ENCODE peak calls at places on chromosomes 6 and 20, in ten cellular contexts. C, N, F, O, R, T, A, L, E and Q are unnamed samples. For H3K4me1, the result is how much of the 10 kb centered on the place peaks cover.

GRCh38 chr20:10579942-10580341 is 93.9 kb downstream of the JAG1 start:
- DNase-seq in C (no peak), N (no peak), F (no peak), O (no peak), R (no peak), T (no peak), A (no peak), L (no peak), E (no peak), Q (no peak)

GRCh38 chr6:168039849-168040248 is 39.2 kb downstream of the FRMD1 start:
- DNase-seq in C (no peak), N (no peak), F (no peak), O (no peak), R (peak), T (no peak), A (no peak), L (peak), E (no peak), Q (no peak)

GRCh38 chr6:15758631-15759215 is 95.9 kb upstream of the DTNBP1 start:
- DNase-seq in C (no peak), N (no peak), F (no peak), O (no peak), R (no peak), T (no peak), A (no peak), L (no peak), E (no peak), Q (no peak)

GRCh38 chr6:55445648-55446204 is 118.5 kb downstream of the GFRAL start:
- DNase-seq in C (no peak), N (peak), F (no peak), O (no peak), R (no peak), T (no peak), A (peak), L (no peak), E (no peak), Q (no peak)

GRCh38 chr6:131862486-131862885 is 54.7 kb downstream of the ENPP1 start:
- DNase-seq in C (no peak), N (no peak), F (no peak), O (no peak), R (no peak), T (no peak), A (no peak), L (no peak), E (no peak), Q (no peak)

GRCh38 chr6:1729133-1729751 is 119.5 kb downstream of the FOXC1 start:
- DNase-seq in C (no peak), N (no peak), F (no peak), O (no peak), R (no peak), T (no peak), A (no peak), L (no peak), E (no peak), Q (no peak)

GRCh38 chr20:33014336-33015113 is 7.0 kb downstream of the BPIFB2 start:
- DNase-seq in C (no peak), N (no peak), F (no peak), O (no peak), R (peak), T (no peak), A (no peak), L (no peak), E (no peak), Q (no peak)

GRCh38 chr6:107627928-107628327 is 138.0 kb downstream of the SOBP start:
- DNase-seq in C (no peak), N (no peak), F (no peak), O (no peak), R (no peak), T (no peak), A (no peak), L (no peak), E (no peak), Q (no peak)

GRCh38 chr20:20668639-20669038 is 43.8 kb downstream of the RALGAPA2 start:
- DNase-seq in C (no peak), N (no peak), F (no peak), O (no peak), R (no peak), T (no peak), A (no peak), L (no peak), E (no peak), Q (no peak)

GRCh38 chr6:4914412-4915159 is 89.3 kb downstream of the RPP40 start:
- DNase-seq in C (no peak), N (peak), F (no peak), O (no peak), R (no peak), T (no peak), A (no peak), L (no peak), E (no peak), Q (no peak)

GRCh38 chr6:22800451-22800850 is 231.1 kb downstream of the HDGFL1 start:
- DNase-seq in C (no peak), N (no peak), F (no peak), O (no peak), R (no peak), T (no peak), A (no peak), L (no peak), E (no peak), Q (no peak)

GRCh38 chr6:52694404-52694803 is 23.5 kb downstream of the TMEM14A start:
- DNase-seq in C (no peak), N (no peak), F (no peak), O (no peak), R (no peak), T (no peak), A (no peak), L (no peak), E (no peak), Q (no peak)

GRCh38 chr6:35955970-35956369 is 35.1 kb upstream of the SRPK1 start:
- DNase-seq in C (no peak), N (no peak), F (no peak), O (no peak), R (no peak), T (no peak), A (no peak), L (peak), E (no peak), Q (no peak)

GRCh38 chr6:80523531-80523970 is 417.1 kb downstream of the BCKDHB start:
- DNase-seq in C (no peak), N (no peak), F (peak), O (peak), R (peak), T (no peak), A (no peak), L (no peak), E (no peak), Q (no peak)

GRCh38 chr6:47536816-47537401 is 59.3 kb downstream of the CD2AP start:
- DNase-seq in C (no peak), N (no peak), F (no peak), O (no peak), R (no peak), T (no peak), A (no peak), L (no peak), E (no peak), Q (no peak)

GRCh38 chr6:28161410-28162079 is 19.9 kb downstream of the ZKSCAN8 start:
- DNase-seq in C (peak), N (peak), F (peak), O (peak), R (peak), T (peak), A (peak), L (peak), E (peak), Q (peak)

GRCh38 chr6:37280162-37280895 is 22.4 kb upstream of the TMEM217 start:
- DNase-seq in C (no peak), N (no peak), F (peak), O (no peak), R (no peak), T (no peak), A (no peak), L (no peak), E (no peak), Q (no peak)

GRCh38 chr20:8447262-8448120 is 315.4 kb downstream of the PLCB1 start:
- DNase-seq in C (no peak), N (no peak), F (no peak), O (no peak), R (no peak), T (no peak), A (peak), L (no peak), E (no peak), Q (no peak)

GRCh38 chr6:163404825-163405265 is 9.7 kb upstream of the QKI start:
- DNase-seq in C (no peak), N (peak), F (peak), O (no peak), R (peak), T (peak), A (peak), L (no peak), E (peak), Q (no peak)

GRCh38 chr6:14284969-14285368 is 167.4 kb downstream of the CD83 start:
- DNase-seq in C (no peak), N (no peak), F (no peak), O (peak), R (no peak), T (no peak), A (no peak), L (no peak), E (no peak), Q (no peak)

GRCh38 chr6:119493980-119494379 is 144.4 kb upstream of the MAN1A1 start:
- DNase-seq in C (no peak), N (no peak), F (no peak), O (no peak), R (no peak), T (no peak), A (peak), L (no peak), E (no peak), Q (no peak)

GRCh38 chr6:12203001-12203400 is 87.2 kb upstream of the EDN1 start:
- DNase-seq in C (no peak), N (peak), F (no peak), O (peak), R (no peak), T (no peak), A (peak), L (no peak), E (no peak), Q (no peak)

GRCh38 chr20:61052796-61053442 is 199.1 kb upstream of the CDH4 start:
- DNase-seq in C (no peak), N (no peak), F (no peak), O (no peak), R (no peak), T (no peak), A (no peak), L (no peak), E (no peak), Q (peak)

GRCh38 chr20:23314714-23315498 is 35.7 kb upstream of the NXT1 start:
- DNase-seq in C (no peak), N (peak), F (no peak), O (no peak), R (no peak), T (no peak), A (no peak), L (no peak), E (no peak), Q (no peak)

GRCh38 chr20:1952737-1953530 is 40.9 kb downstream of the PDYN start:
- DNase-seq in C (no peak), N (no peak), F (no peak), O (no peak), R (no peak), T (no peak), A (no peak), L (no peak), E (no peak), Q (no peak)

GRCh38 chr20:31967830-31968249 is at the start of gene XKR7:
- DNase-seq in C (no peak), N (no peak), F (no peak), O (peak), R (peak), T (no peak), A (no peak), L (no peak), E (no peak), Q (peak)

GRCh38 chr6:127222418-127222817 is 44.2 kb upstream of the RNF146 start:
- DNase-seq in C (no peak), N (no peak), F (no peak), O (no peak), R (no peak), T (no peak), A (no peak), L (no peak), E (no peak), Q (no peak)

GRCh38 chr6:14876778-14877613 is 368.9 kb upstream of the JARID2 start:
- DNase-seq in C (no peak), N (peak), F (no peak), O (no peak), R (no peak), T (no peak), A (no peak), L (peak), E (no peak), Q (no peak)

GRCh38 chr20:49936153-49937022 is at the start of gene RNF114:
- DNase-seq in C (peak), N (peak), F (peak), O (peak), R (peak), T (peak), A (peak), L (peak), E (peak), Q (peak)
- H3K4me1 ChIP-seq in C (under half), N (under half), F (under half), O (under half), R (half or more), T (under half), A (half or more), L (under half), E (under half), Q (under half)

GRCh38 chr20:63636752-63637633 is 10.1 kb upstream of the GMEB2 start:
- DNase-seq in C (no peak), N (no peak), F (no peak), O (no peak), R (no peak), T (no peak), A (no peak), L (no peak), E (no peak), Q (no peak)
- H3K4me1 ChIP-seq in C (under half), N (under half), F (under half), O (under half), R (half or more), T (under half), A (under half), L (under half), E (under half), Q (under half)

DNA sequence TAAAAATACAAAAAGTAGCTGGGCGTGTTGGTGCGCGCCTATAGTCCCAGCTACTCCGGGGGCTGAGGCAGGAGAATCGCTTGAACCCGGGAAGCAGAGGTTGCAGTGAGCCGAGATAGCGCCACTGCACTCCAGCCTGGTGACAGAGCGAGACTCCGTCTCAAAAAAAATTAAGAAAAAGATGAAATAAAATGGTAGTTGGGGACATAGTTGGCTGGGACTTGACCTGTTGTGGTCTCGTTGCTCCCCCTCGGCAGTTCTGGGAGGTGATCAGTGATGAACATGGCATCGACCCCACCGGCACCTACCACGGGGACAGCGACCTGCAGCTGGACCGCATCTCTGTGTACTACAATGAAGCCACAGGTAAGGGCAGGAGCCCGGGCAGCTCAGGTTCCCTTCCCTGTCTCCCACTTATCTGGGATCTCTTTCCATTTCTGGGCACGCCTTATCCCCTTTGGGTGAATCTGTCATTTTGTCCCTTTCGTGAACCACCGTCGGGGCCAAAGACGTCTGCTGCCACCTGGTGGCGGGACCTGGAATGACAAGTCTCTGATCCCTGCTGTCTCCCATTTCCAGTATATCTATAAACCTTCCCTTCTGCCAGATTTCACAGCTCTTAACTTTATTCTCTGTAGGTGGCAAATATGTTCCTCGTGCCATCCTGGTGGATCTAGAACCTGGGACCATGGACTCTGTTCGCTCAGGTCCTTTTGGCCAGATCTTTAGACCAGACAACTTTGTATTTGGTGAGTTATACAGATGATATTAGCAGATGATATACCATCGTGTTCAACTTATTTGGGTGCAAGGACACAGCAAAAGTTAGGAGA is 2.3 kb downstream of the TUBB start:
- DNase-seq in C (peak), N (peak), F (peak), O (peak), R (peak), T (peak), A (peak), L (peak), E (peak), Q (peak)
- H3K4me1 ChIP-seq in C (under half), N (under half), F (under half), O (under half), R (half or more), T (under half), A (half or more), L (under half), E (under half), Q (under half)

DNA sequence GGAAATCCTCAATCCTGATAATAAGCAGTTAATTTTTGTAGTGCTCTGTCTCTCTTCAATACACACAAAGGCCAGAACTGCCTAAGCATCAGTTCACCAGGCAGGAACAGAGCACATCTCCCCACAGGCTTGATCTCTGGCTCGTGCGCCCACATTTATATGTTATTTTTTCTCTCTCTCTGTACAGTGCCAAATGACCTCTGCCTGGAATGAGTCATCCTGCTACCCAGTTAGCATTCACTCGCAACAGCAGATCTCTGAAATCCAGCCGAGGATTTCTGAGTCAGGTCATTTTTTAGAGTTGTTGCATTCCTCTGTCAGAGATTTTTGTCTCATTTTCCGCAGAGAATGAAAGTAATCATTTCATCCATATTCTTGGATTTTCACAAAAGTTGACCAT is 107.1 kb downstream of the COL12A1 start:
- DNase-seq in C (peak), N (peak), F (peak), O (no peak), R (no peak), T (peak), A (peak), L (no peak), E (peak), Q (no peak)
- H3K4me1 ChIP-seq in C (under half), N (under half), F (under half), O (under half), R (under half), T (under half), A (under half), L (under half), E (under half), Q (under half)

DNA sequence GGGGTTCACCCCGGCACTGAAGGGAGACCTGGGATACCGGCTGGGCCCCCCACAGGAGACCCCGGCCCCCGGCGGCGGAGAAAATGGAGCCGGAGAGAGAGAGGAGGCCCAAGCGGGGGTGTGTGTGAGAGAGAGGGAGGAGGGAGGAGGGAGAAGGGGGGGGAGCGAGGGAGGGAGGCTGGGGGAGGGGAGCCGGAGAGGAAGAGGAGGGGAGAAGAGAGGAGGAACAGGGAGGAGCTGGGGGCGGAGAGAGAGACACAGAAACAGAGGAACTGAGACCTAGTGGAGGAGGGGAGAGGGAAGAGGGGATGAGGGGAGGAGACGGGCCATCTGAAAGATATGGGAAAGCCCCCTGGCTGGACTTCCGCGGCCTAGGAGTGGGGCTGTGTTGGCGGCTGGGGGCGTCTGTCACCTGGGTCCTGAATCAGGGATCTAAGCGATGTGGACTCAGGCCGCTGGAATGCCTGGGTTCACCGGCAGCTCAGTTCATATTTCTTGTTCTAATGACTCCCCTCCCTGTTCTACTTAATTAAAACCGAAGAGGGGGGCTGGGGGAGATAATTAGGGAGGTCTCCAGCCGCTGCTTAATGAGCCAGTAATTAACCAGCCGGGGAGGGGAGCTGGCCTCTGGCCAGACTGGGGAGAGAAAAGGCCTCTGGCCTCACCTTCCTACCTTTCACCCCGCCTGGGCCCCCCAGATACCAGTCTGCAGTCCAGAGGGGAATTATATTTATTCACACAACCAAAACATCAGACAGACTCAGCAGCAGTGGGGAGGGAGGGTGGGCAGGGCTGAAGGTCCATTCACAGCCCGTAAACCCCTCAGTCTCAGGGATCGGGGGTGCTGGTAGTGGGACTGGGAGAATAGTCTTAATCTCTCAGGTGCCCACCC is at the start of gene PBX2:
- DNase-seq in C (peak), N (peak), F (peak), O (peak), R (peak), T (peak), A (peak), L (peak), E (peak), Q (peak)
- H3K4me1 ChIP-seq in C (under half), N (under half), F (half or more), O (under half), R (half or more), T (under half), A (under half), L (half or more), E (under half), Q (under half)

DNA sequence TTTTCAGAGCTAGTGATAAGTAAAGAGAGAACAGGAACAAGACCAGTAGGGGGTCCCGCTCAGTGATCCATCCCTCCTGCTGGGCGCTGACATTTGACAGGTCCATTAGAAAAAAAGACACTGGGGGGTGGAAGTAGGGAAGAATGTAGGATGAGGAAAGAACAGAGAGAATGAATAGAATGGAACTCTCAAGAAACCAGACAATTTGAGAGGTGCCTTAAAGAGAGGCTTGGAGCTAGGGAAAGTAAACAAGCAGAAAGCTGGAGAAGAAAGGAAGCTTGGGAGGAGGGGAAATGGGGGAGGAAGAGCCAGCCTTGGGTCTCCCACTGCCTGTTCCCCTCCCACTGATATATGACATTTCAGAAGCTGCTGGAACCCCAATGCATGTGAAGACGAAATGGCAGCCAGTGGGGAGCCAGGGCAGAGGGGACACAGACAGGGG is 8.4 kb downstream of the GABBR1 start:
- DNase-seq in C (no peak), N (no peak), F (no peak), O (peak), R (no peak), T (no peak), A (no peak), L (no peak), E (no peak), Q (no peak)
- H3K4me1 ChIP-seq in C (under half), N (under half), F (under half), O (under half), R (half or more), T (under half), A (under half), L (under half), E (under half), Q (under half)

DNA sequence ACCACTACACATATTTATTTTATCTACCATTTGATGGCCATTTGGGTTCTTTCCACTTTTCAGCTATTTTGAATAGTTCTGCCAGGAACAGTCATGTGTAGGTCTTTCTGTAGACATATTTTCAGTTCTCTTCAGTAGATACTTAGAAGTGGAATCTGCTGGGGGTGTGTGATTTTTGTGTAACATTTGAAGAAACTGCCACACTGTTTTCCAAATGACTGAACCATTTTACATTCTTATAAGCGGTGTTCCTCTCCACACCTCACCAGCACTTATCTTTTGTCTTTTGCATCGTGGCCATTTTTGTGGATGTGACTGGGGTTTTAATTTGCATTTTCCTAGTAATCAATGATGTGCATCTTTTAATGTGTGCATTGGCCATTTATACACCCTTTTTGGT is 197.7 kb downstream of the ARID1B start:
- DNase-seq in C (no peak), N (no peak), F (no peak), O (no peak), R (no peak), T (no peak), A (no peak), L (no peak), E (no peak), Q (no peak)
- H3K4me1 ChIP-seq in C (under half), N (under half), F (half or more), O (under half), R (half or more), T (under half), A (under half), L (under half), E (under half), Q (under half)

GRCh38 chr6:91352285-91352684 is 765.4 kb upstream of the MAP3K7 start:
- DNase-seq in C (no peak), N (no peak), F (no peak), O (no peak), R (no peak), T (no peak), A (no peak), L (no peak), E (no peak), Q (no peak)
- H3K4me1 ChIP-seq in C (under half), N (under half), F (under half), O (under half), R (under half), T (under half), A (under half), L (under half), E (under half), Q (under half)